ENCODE peak calls at places on chromosome 7, in six cellular contexts. D is activated T-cell treated with anti-CD3 and anti-CD28 coated beads for 1 hour; B is stimulated activated CD4-positive, alpha-beta T cell treated with anti-CD3 and anti-CD28 coated beads, Interleukin-12 subunit alpha, Interleukin-12 subunit beta, amount 100 ng/mL, for 48 hours; E is Panc1; U is CD8-positive, alpha-beta T cell; F is DMS153. M is an unnamed sample.

GRCh38 chr7:74223711-74224510 is 14.1 kb downstream of the LAT2 start:
- DNase-seq in F (peak), E (no peak), U (no peak), B (no peak), D (no peak), M (no peak)

GRCh38 chr7:133542209-133542780 is 289.4 kb downstream of the EXOC4 start:
- DNase-seq in B (no peak), U (no peak), D (no peak), E (no peak), F (no peak), M (no peak)

GRCh38 chr7:55016061-55016745 is 2.6 kb upstream of the EGFR start:
- DNase-seq in E (no peak), D (no peak), F (no peak), U (no peak), B (no peak), M (no peak)

GRCh38 chr7:77415474-77415821 is 701 bp downstream of the GSAP start:
- DNase-seq in B (no peak), F (no peak), U (peak), E (no peak), D (peak), M (peak)

GRCh38 chr7:75981450-75982305 is 12.7 kb downstream of the TMEM120A start:
- DNase-seq in B (no peak), D (no peak), F (no peak), U (no peak), E (no peak), M (no peak)

GRCh38 chr7:100962537-100962936 is 6.8 kb upstream of the MUC12 start:
- DNase-seq in F (no peak), U (no peak), D (no peak), B (no peak), E (no peak), M (no peak)

GRCh38 chr7:11727864-11728263 is 104.1 kb downstream of the THSD7A start:
- DNase-seq in U (no peak), E (no peak), F (no peak), B (no peak), D (no peak), M (no peak)

GRCh38 chr7:57215423-57215822 is 83.2 kb upstream of the ZNF479 start:
- DNase-seq in F (no peak), B (no peak), U (no peak), E (no peak), D (no peak), M (no peak)

GRCh38 chr7:69942557-69942956 is 344.3 kb downstream of the AUTS2 start:
- DNase-seq in U (no peak), D (no peak), E (no peak), F (no peak), B (no peak), M (no peak)

GRCh38 chr7:1192171-1192676 is 32.2 kb upstream of the ZFAND2A start:
- DNase-seq in B (no peak), D (no peak), U (no peak), F (peak), E (no peak), M (no peak)

GRCh38 chr7:47574473-47575328 is 7.2 kb downstream of the TNS3 start:
- DNase-seq in U (no peak), F (no peak), E (no peak), B (no peak), D (no peak), M (no peak)

GRCh38 chr7:133561361-133561760 is 308.5 kb downstream of the EXOC4 start:
- DNase-seq in D (no peak), B (no peak), F (no peak), E (no peak), U (no peak), M (no peak)

GRCh38 chr7:38235606-38236005 is 37.8 kb downstream of the TARP start:
- DNase-seq in U (no peak), F (no peak), B (no peak), E (no peak), D (no peak), M (no peak)

GRCh38 chr7:39969431-39969830 is 19.4 kb downstream of the CDK13 start:
- DNase-seq in D (no peak), E (no peak), B (no peak), U (no peak), F (no peak), M (no peak)

GRCh38 chr7:105673367-105674188 is 92.3 kb upstream of the EFCAB10 start:
- DNase-seq in U (no peak), E (no peak), F (peak), B (no peak), D (no peak), M (no peak)

GRCh38 chr7:81721428-81721827 is 48.4 kb downstream of the HGF start:
- DNase-seq in D (no peak), F (no peak), B (no peak), U (no peak), E (no peak), M (no peak)

GRCh38 chr7:151814400-151814914 is 62.5 kb downstream of the PRKAG2 start:
- DNase-seq in B (no peak), E (no peak), U (no peak), D (no peak), F (no peak), M (no peak)

GRCh38 chr7:137635132-137635531 is 211.6 kb downstream of the DGKI start:
- DNase-seq in U (no peak), D (no peak), F (no peak), B (no peak), E (no peak), M (no peak)

GRCh38 chr7:88226886-88227516 is 7.2 kb upstream of the SRI start:
- DNase-seq in U (no peak), F (no peak), E (peak), B (no peak), D (no peak), M (no peak)

GRCh38 chr7:47170516-47170915 is 411.4 kb downstream of the TNS3 start:
- DNase-seq in F (no peak), E (no peak), B (no peak), D (no peak), U (no peak), M (no peak)

GRCh38 chr7:157320607-157320979 is 16.2 kb upstream of the DNAJB6 start:
- DNase-seq in E (no peak), U (no peak), D (no peak), B (no peak), F (no peak), M (no peak)

GRCh38 chr7:132055331-132056120 is 499.1 kb upstream of the PODXL start:
- DNase-seq in B (no peak), U (no peak), F (no peak), D (no peak), E (no peak), M (no peak)

GRCh38 chr7:47188653-47189315 is 393.1 kb downstream of the TNS3 start:
- DNase-seq in D (no peak), E (no peak), U (no peak), B (no peak), F (no peak), M (no peak)

GRCh38 chr7:82714883-82715282 is 271.3 kb upstream of the CACNA2D1 start:
- DNase-seq in E (no peak), F (no peak), B (no peak), D (no peak), U (no peak), M (no peak)

GRCh38 chr7:140512317-140513000 is 33.2 kb upstream of the MKRN1 start:
- DNase-seq in U (no peak), B (no peak), D (no peak), F (peak), E (no peak), M (no peak)

GRCh38 chr7:100632951-100633717 is 8.2 kb downstream of the TFR2 start:
- DNase-seq in B (no peak), E (no peak), F (peak), D (peak), U (peak), M (peak)

GRCh38 chr7:12434012-12434642 is 30.5 kb upstream of the VWDE start:
- DNase-seq in F (no peak), B (no peak), U (no peak), E (no peak), D (no peak), M (no peak)

M was measured in activated CD4-positive, alpha-beta T cell treated with anti-CD3 and anti-CD28 coated beads for 1 hour.